ENCODE peak calls at places on chromosomes 7 and 10, in four cellular contexts. P, H, D and V are unnamed samples.

GRCh38 chr7:69605070-69605469 is 6.8 kb downstream of the AUTS2 start:
- DNase-seq in P (no peak), H (no peak), D (no peak), V (no peak)

GRCh38 chr10:58662314-58662713 is 149.6 kb downstream of the BICC1 start:
- DNase-seq in P (peak), H (peak), D (no peak), V (no peak)

GRCh38 chr7:440059-440749 is 79.4 kb downstream of the PDGFA start:
- DNase-seq in P (no peak), H (no peak), D (no peak), V (no peak)

GRCh38 chr10:104049497-104050250 is 36.0 kb downstream of the COL17A1 start:
- DNase-seq in P (peak), H (no peak), D (no peak), V (no peak)

GRCh38 chr10:30348378-30348776 is 701 bp downstream of the MTPAP start:
- DNase-seq in P (no peak), H (no peak), D (no peak), V (no peak)

GRCh38 chr7:22821702-22822485 is 755 bp downstream of the TOMM7 start:
- DNase-seq in P (peak), H (no peak), D (no peak), V (no peak)

GRCh38 chr7:13016633-13017324 is 329.3 kb downstream of the ARL4A start:
- DNase-seq in P (peak), H (peak), D (no peak), V (no peak)

GRCh38 chr7:6032167-6032566 is 991 bp downstream of the ANKRD61 start:
- DNase-seq in P (no peak), H (no peak), D (no peak), V (no peak)

GRCh38 chr10:47318706-47319105 is 3.5 kb upstream of the GDF2 start:
- DNase-seq in P (no peak), H (peak), D (no peak), V (no peak)

GRCh38 chr7:111756687-111757178 is 194.4 kb upstream of the IMMP2L start:
- DNase-seq in P (peak), H (no peak), D (no peak), V (peak)

GRCh38 chr10:85319150-85319549 is 990.8 kb downstream of the CCSER2 start:
- DNase-seq in P (no peak), H (no peak), D (no peak), V (peak)

GRCh38 chr10:101301111-101301731 is 52.7 kb upstream of the BTRC start:
- DNase-seq in P (no peak), H (peak), D (peak), V (no peak)

GRCh38 chr7:21844742-21845141 is 101.0 kb downstream of the CDCA7L start:
- DNase-seq in P (no peak), H (no peak), D (no peak), V (no peak)

GRCh38 chr10:101650841-101651240 is 44.1 kb downstream of the FBXW4 start:
- DNase-seq in P (no peak), H (no peak), D (no peak), V (no peak)

GRCh38 chr10:21831986-21832735 is 171.4 kb downstream of the DNAJC1 start:
- DNase-seq in P (peak), H (no peak), D (no peak), V (no peak)

GRCh38 chr7:39465055-39465929 is 100.9 kb upstream of the YAE1 start:
- DNase-seq in P (peak), H (peak), D (peak), V (peak)

GRCh38 chr7:155219947-155220769 is 77.5 kb upstream of the INSIG1 start:
- DNase-seq in P (peak), H (no peak), D (no peak), V (no peak)

GRCh38 chr7:134712196-134712595 is 65.5 kb downstream of the BPGM start:
- DNase-seq in P (peak), H (no peak), D (no peak), V (no peak)

GRCh38 chr10:113381906-113382562 is 170.8 kb upstream of the HABP2 start:
- DNase-seq in P (peak), H (no peak), D (peak), V (no peak)

GRCh38 chr10:60903096-60903495 is 40.9 kb downstream of the RHOBTB1 start:
- DNase-seq in P (no peak), H (no peak), D (no peak), V (no peak)

GRCh38 chr7:876972-877311 is 588 bp downstream of the GET4 start:
- DNase-seq in P (no peak), H (no peak), D (no peak), V (no peak)

GRCh38 chr7:130494480-130494879 is 2.6 kb downstream of the MEST start:
- DNase-seq in P (no peak), H (no peak), D (no peak), V (no peak)

GRCh38 chr10:24363070-24363469 is 154.1 kb downstream of the KIAA1217 start:
- DNase-seq in P (peak), H (no peak), D (no peak), V (no peak)

GRCh38 chr10:16809074-16809718 is 8.0 kb downstream of the RSU1 start:
- DNase-seq in P (peak), H (peak), D (peak), V (peak)

GRCh38 chr10:132942101-132942739 is at the start of gene CFAP46:
- DNase-seq in P (peak), H (no peak), D (peak), V (peak)

GRCh38 chr7:4169505-4169904 is 512.6 kb upstream of the FOXK1 start:
- DNase-seq in P (no peak), H (no peak), D (no peak), V (no peak)

GRCh38 chr10:12708921-12709320 is 292.6 kb downstream of the CCDC3 start:
- DNase-seq in P (peak), H (no peak), D (no peak), V (no peak)

GRCh38 chr7:50792342-50793114 is 9.8 kb upstream of the GRB10 start:
- DNase-seq in P (peak), H (peak), D (no peak), V (no peak)

GRCh38 chr10:65083222-65083621 is 1562.0 kb downstream of the REEP3 start:
- DNase-seq in P (no peak), H (no peak), D (no peak), V (no peak)

GRCh38 chr7:47720141-47720906 is 138.4 kb upstream of the TNS3 start:
- DNase-seq in P (no peak), H (no peak), D (no peak), V (no peak)

GRCh38 chr7:121489440-121489839 is 93.3 kb upstream of the FAM3C start:
- DNase-seq in P (no peak), H (no peak), D (no peak), V (no peak)

GRCh38 chr10:93874309-93875031 is 19.3 kb upstream of the SLC35G1 start:
- DNase-seq in P (no peak), H (no peak), D (no peak), V (no peak)

GRCh38 chr7:142860968-142861367 is 6.1 kb downstream of the EPHB6 start:
- DNase-seq in P (no peak), H (no peak), D (peak), V (no peak)

GRCh38 chr10:129474642-129475041 is 7.6 kb downstream of the MGMT start:
- DNase-seq in P (no peak), H (no peak), D (no peak), V (no peak)